ENCODE peak calls at places on chromosomes 2 and 18, in ten cellular contexts. A is aorta, C is hepatocyte, L is HCT116, Q is stomach, D is MG63, G is endothelial cell of umbilical vein, I is breast epithelium, N is A549, T is trophoblast cell. Y is an unnamed sample. For H3K9me3, the result is how much of the 10 kb centered on the place peaks cover.

GRCh38 chr18:8046421-8046820 is 479.3 kb downstream of the PTPRM start:
- DNase-seq in A (no peak), C (no peak), L (no peak), Q (no peak), D (no peak), G (no peak), I (no peak), N (no peak), T (no peak), Y (no peak)

GRCh38 chr2:70391988-70392387 is 90.1 kb upstream of the FAM136A start:
- DNase-seq in A (no peak), C (no peak), L (no peak), Q (no peak), D (no peak), G (no peak), I (no peak), N (no peak), T (peak), Y (no peak)

GRCh38 chr2:169933124-169933711 is 106.0 kb downstream of the UBR3 start:
- DNase-seq in A (no peak), C (peak), L (peak), Q (no peak), D (no peak), G (peak), I (no peak), N (peak), T (peak), Y (no peak)

GRCh38 chr2:43274721-43275120 is 48.3 kb upstream of the ZFP36L2 start:
- DNase-seq in A (no peak), C (no peak), L (no peak), Q (no peak), D (no peak), G (no peak), I (no peak), N (no peak), T (no peak), Y (no peak)

GRCh38 chr18:57771626-57772025 is 31.5 kb downstream of the ATP8B1 start:
- DNase-seq in A (no peak), C (no peak), L (no peak), Q (no peak), D (no peak), G (no peak), I (no peak), N (no peak), T (peak), Y (no peak)

GRCh38 chr2:144194331-144195071 is 325.4 kb downstream of the ZEB2 start:
- DNase-seq in A (no peak), C (no peak), L (no peak), Q (no peak), D (no peak), G (no peak), I (no peak), N (no peak), T (no peak), Y (no peak)

GRCh38 chr18:50578030-50578429 is 18.1 kb downstream of the MAPK4 start:
- DNase-seq in A (no peak), C (no peak), L (no peak), Q (no peak), D (no peak), G (no peak), I (no peak), N (no peak), T (no peak), Y (no peak)

GRCh38 chr2:28250006-28250405 is 142.7 kb upstream of the FOSL2 start:
- DNase-seq in A (no peak), C (peak), L (peak), Q (no peak), D (peak), G (no peak), I (no peak), N (peak), T (peak), Y (no peak)

GRCh38 chr2:71064110-71064611 is 4.3 kb upstream of the NAGK start:
- DNase-seq in A (no peak), C (no peak), L (no peak), Q (no peak), D (no peak), G (no peak), I (no peak), N (no peak), T (peak), Y (no peak)

DNA sequence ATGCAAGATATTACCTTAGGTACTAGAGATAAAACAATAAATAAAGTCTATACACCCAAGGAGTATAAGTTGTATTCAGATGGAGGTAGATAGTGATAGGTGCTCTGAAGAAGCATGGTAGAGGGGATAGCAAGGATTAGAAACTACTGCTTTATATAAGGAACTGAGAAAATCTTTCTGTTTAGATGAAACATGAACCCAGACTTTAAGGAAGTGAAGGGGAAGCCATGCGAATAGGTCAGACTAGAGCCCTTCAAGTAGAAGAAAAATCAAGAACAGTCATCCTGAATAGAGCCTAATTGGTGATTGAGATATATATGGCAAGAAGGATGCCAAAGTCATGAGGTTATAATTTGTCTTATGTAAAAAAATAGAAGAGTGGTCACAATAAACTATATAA is 900.1 kb downstream of the MBD2 start:
- DNase-seq in A (no peak), C (no peak), L (no peak), Q (no peak), D (no peak), G (no peak), I (no peak), N (no peak), T (no peak), Y (no peak)
- H3K9me3 ChIP-seq in A (under half), C (under half), L (under half), Q (under half), D (under half), G (under half), I (under half), N (under half), T (under half), Y (under half)

DNA sequence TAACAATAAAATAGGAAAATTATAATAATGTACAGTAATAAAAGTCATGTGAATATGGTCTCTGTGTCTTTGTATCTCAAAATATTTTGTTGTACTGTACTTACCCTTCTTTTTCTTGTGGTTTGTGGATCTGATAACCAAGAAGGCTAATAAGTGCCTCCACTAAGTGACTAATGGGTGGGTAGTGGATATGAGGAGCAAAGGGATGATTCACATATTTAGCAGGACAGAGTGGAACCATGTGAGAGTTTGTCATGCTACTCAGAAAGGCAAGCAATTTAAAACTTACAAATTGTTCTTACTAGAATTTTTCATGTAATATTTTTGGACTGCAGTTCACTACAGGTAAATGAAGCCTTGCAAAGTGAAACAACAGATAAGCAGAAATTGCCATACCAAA is 1241.2 kb upstream of the CDH2 start:
- DNase-seq in A (no peak), C (no peak), L (no peak), Q (no peak), D (no peak), G (no peak), I (no peak), N (no peak), T (peak), Y (no peak)
- H3K9me3 ChIP-seq in A (under half), C (under half), L (under half), Q (under half), D (under half), G (under half), I (under half), N (under half), T (under half), Y (under half)

GRCh38 chr18:52435301-52435700 is 95.3 kb downstream of the DCC start:
- DNase-seq in A (no peak), C (no peak), L (no peak), Q (no peak), D (no peak), G (no peak), I (no peak), N (no peak), T (no peak), Y (no peak)
- H3K9me3 ChIP-seq in A (under half), C (under half), L (under half), Q (under half), D (under half), G (under half), I (under half), N (under half), T (under half), Y (under half)

DNA sequence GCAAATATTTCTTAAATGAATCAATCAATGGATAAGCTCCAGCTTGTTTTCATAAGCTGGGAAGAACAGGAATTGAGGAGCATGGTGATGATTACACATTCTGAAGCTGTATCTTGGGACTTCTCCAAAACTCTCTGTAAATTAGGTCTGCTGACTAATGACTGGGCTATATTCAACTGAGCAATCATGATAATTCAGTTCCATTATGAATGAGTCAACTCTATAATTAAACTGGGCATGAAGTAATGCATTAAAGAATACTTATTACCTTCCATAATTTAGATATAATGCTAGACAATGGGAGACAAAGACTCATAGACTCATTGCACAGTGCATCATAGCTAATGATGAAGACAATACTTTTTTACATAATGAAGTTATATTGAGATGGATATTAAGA is 207.4 kb downstream of the CBLN2 start:
- DNase-seq in A (no peak), C (no peak), L (no peak), Q (no peak), D (no peak), G (no peak), I (no peak), N (no peak), T (no peak), Y (no peak)
- H3K9me3 ChIP-seq in A (under half), C (under half), L (under half), Q (under half), D (under half), G (under half), I (under half), N (under half), T (under half), Y (under half)

GRCh38 chr2:176164803-176165597 is 7.9 kb downstream of the HOXD3 start:
- DNase-seq in A (no peak), C (no peak), L (no peak), Q (no peak), D (no peak), G (peak), I (no peak), N (no peak), T (no peak), Y (no peak)
- H3K9me3 ChIP-seq in A (under half), C (under half), L (under half), Q (under half), D (under half), G (under half), I (under half), N (under half), T (under half), Y (under half)

DNA sequence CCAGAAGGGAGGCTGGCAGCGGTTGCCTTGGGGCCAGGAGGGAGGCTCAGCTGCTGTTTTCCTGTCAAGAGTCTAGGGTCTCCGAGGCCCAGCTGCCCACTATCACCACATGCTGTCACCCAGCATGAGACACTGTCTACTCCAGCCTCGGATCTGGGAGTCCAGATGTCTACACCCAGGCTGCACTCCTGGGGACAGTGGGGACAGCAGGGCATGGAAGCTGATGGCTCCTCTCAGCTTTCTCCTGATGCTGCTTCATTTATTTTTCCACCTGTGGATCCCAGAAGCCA is 134.0 kb downstream of the PTGR3 start:
- DNase-seq in A (no peak), C (no peak), L (no peak), Q (no peak), D (no peak), G (no peak), I (no peak), N (no peak), T (no peak), Y (no peak)
- H3K9me3 ChIP-seq in A (under half), C (under half), L (under half), Q (under half), D (under half), G (under half), I (under half), N (under half), T (under half), Y (under half)